ENCODE peak calls at places on chromosome 14, in ten cellular contexts. One of them, this sample, is unnamed.

GRCh38 chr14:101355284-101355683 is 206.0 kb upstream of the DIO3 start:
- DNase-seq in neural crest cell: no peak
- DNase-seq in GM12891: no peak
- DNase-seq in frontal cortex: no peak
- DNase-seq in sigmoid colon: peak
- DNase-seq in C1 segment of cervical spinal cord: no peak
- DNase-seq in GM23248: no peak
- DNase-seq in GDM1: no peak
- DNase-seq in stomach: peak
- DNase-seq in SW 1271: no peak
- DNase-seq in this sample: no peak

GRCh38 chr14:105487986-105488777 is 1.5 kb downstream of the CRIP1 start:
- DNase-seq in neural crest cell: no peak
- DNase-seq in GM12891: no peak
- DNase-seq in frontal cortex: no peak
- DNase-seq in sigmoid colon: no peak
- DNase-seq in C1 segment of cervical spinal cord: no peak
- DNase-seq in GM23248: no peak
- DNase-seq in GDM1: no peak
- DNase-seq in stomach: no peak
- DNase-seq in SW 1271: no peak
- DNase-seq in this sample: no peak

GRCh38 chr14:31122098-31122611 is 85.4 kb downstream of the HECTD1 start:
- DNase-seq in neural crest cell: no peak
- DNase-seq in GM12891: no peak
- DNase-seq in frontal cortex: no peak
- DNase-seq in sigmoid colon: no peak
- DNase-seq in C1 segment of cervical spinal cord: no peak
- DNase-seq in GM23248: peak
- DNase-seq in GDM1: no peak
- DNase-seq in stomach: no peak
- DNase-seq in SW 1271: no peak
- DNase-seq in this sample: no peak

GRCh38 chr14:94946244-94946643 is 176.3 kb upstream of the GSC start:
- DNase-seq in neural crest cell: no peak
- DNase-seq in GM12891: no peak
- DNase-seq in frontal cortex: no peak
- DNase-seq in sigmoid colon: no peak
- DNase-seq in C1 segment of cervical spinal cord: no peak
- DNase-seq in GM23248: no peak
- DNase-seq in GDM1: no peak
- DNase-seq in stomach: no peak
- DNase-seq in SW 1271: no peak
- DNase-seq in this sample: no peak

GRCh38 chr14:80522936-80523335 is 311.6 kb upstream of the DIO2 start:
- DNase-seq in neural crest cell: no peak
- DNase-seq in GM12891: no peak
- DNase-seq in frontal cortex: no peak
- DNase-seq in sigmoid colon: no peak
- DNase-seq in C1 segment of cervical spinal cord: no peak
- DNase-seq in GM23248: peak
- DNase-seq in GDM1: no peak
- DNase-seq in stomach: no peak
- DNase-seq in SW 1271: no peak
- DNase-seq in this sample: no peak

GRCh38 chr14:99255621-99256482 is 16.1 kb downstream of the BCL11B start:
- DNase-seq in neural crest cell: no peak
- DNase-seq in GM12891: no peak
- DNase-seq in frontal cortex: no peak
- DNase-seq in sigmoid colon: no peak
- DNase-seq in C1 segment of cervical spinal cord: no peak
- DNase-seq in GM23248: no peak
- DNase-seq in GDM1: no peak
- DNase-seq in stomach: no peak
- DNase-seq in SW 1271: no peak
- DNase-seq in this sample: no peak

GRCh38 chr14:85296466-85297210 is 233.3 kb upstream of the FLRT2 start:
- DNase-seq in neural crest cell: no peak
- DNase-seq in GM12891: no peak
- DNase-seq in frontal cortex: no peak
- DNase-seq in sigmoid colon: no peak
- DNase-seq in C1 segment of cervical spinal cord: no peak
- DNase-seq in GM23248: peak
- DNase-seq in GDM1: peak
- DNase-seq in stomach: no peak
- DNase-seq in SW 1271: peak
- DNase-seq in this sample: peak

GRCh38 chr14:72745546-72745945 is 148.4 kb downstream of the DPF3 start:
- DNase-seq in neural crest cell: no peak
- DNase-seq in GM12891: no peak
- DNase-seq in frontal cortex: no peak
- DNase-seq in sigmoid colon: no peak
- DNase-seq in C1 segment of cervical spinal cord: no peak
- DNase-seq in GM23248: peak
- DNase-seq in GDM1: no peak
- DNase-seq in stomach: no peak
- DNase-seq in SW 1271: peak
- DNase-seq in this sample: peak

GRCh38 chr14:105532735-105533141 is 6.4 kb downstream of the TMEM121 start:
- DNase-seq in neural crest cell: peak
- DNase-seq in GM12891: peak
- DNase-seq in frontal cortex: no peak
- DNase-seq in sigmoid colon: peak
- DNase-seq in C1 segment of cervical spinal cord: no peak
- DNase-seq in GM23248: peak
- DNase-seq in GDM1: no peak
- DNase-seq in stomach: no peak
- DNase-seq in SW 1271: peak
- DNase-seq in this sample: no peak

GRCh38 chr14:33477752-33478151 is 473.1 kb downstream of the EGLN3 start:
- DNase-seq in neural crest cell: no peak
- DNase-seq in GM12891: no peak
- DNase-seq in frontal cortex: no peak
- DNase-seq in sigmoid colon: no peak
- DNase-seq in C1 segment of cervical spinal cord: peak
- DNase-seq in GM23248: no peak
- DNase-seq in GDM1: no peak
- DNase-seq in stomach: no peak
- DNase-seq in SW 1271: no peak
- DNase-seq in this sample: no peak

GRCh38 chr14:75409425-75410205 is 18.2 kb upstream of the JDP2 start:
- DNase-seq in neural crest cell: no peak
- DNase-seq in GM12891: no peak
- DNase-seq in frontal cortex: no peak
- DNase-seq in sigmoid colon: no peak
- DNase-seq in C1 segment of cervical spinal cord: peak
- DNase-seq in GM23248: no peak
- DNase-seq in GDM1: no peak
- DNase-seq in stomach: no peak
- DNase-seq in SW 1271: no peak
- DNase-seq in this sample: no peak

GRCh38 chr14:37230551-37231194 is 32.9 kb downstream of the MIPOL1 start:
- DNase-seq in neural crest cell: no peak
- DNase-seq in GM12891: no peak
- DNase-seq in frontal cortex: peak
- DNase-seq in sigmoid colon: no peak
- DNase-seq in C1 segment of cervical spinal cord: no peak
- DNase-seq in GM23248: peak
- DNase-seq in GDM1: peak
- DNase-seq in stomach: no peak
- DNase-seq in SW 1271: peak
- DNase-seq in this sample: peak

GRCh38 chr14:102516531-102517411 is 7.2 kb upstream of the ANKRD9 start:
- DNase-seq in neural crest cell: peak
- DNase-seq in GM12891: peak
- DNase-seq in frontal cortex: peak
- DNase-seq in sigmoid colon: peak
- DNase-seq in C1 segment of cervical spinal cord: peak
- DNase-seq in GM23248: peak
- DNase-seq in GDM1: peak
- DNase-seq in stomach: peak
- DNase-seq in SW 1271: peak
- DNase-seq in this sample: no peak

GRCh38 chr14:65170768-65171251 is 68.5 kb upstream of the MAX start:
- DNase-seq in neural crest cell: peak
- DNase-seq in GM12891: no peak
- DNase-seq in frontal cortex: no peak
- DNase-seq in sigmoid colon: no peak
- DNase-seq in C1 segment of cervical spinal cord: peak
- DNase-seq in GM23248: peak
- DNase-seq in GDM1: peak
- DNase-seq in stomach: no peak
- DNase-seq in SW 1271: no peak
- DNase-seq in this sample: no peak

GRCh38 chr14:64186231-64187129 is 107.7 kb downstream of the ESR2 start:
- DNase-seq in neural crest cell: peak
- DNase-seq in GM12891: no peak
- DNase-seq in frontal cortex: no peak
- DNase-seq in sigmoid colon: no peak
- DNase-seq in C1 segment of cervical spinal cord: no peak
- DNase-seq in GM23248: no peak
- DNase-seq in GDM1: no peak
- DNase-seq in stomach: peak
- DNase-seq in SW 1271: no peak
- DNase-seq in this sample: no peak

GRCh38 chr14:53953828-53954550 is 2.6 kb downstream of the BMP4 start:
- DNase-seq in neural crest cell: no peak
- DNase-seq in GM12891: no peak
- DNase-seq in frontal cortex: no peak
- DNase-seq in sigmoid colon: peak
- DNase-seq in C1 segment of cervical spinal cord: peak
- DNase-seq in GM23248: peak
- DNase-seq in GDM1: no peak
- DNase-seq in stomach: no peak
- DNase-seq in SW 1271: peak
- DNase-seq in this sample: no peak

GRCh38 chr14:77372304-77372841 is 4.5 kb downstream of the TMED8 start:
- DNase-seq in neural crest cell: no peak
- DNase-seq in GM12891: no peak
- DNase-seq in frontal cortex: no peak
- DNase-seq in sigmoid colon: no peak
- DNase-seq in C1 segment of cervical spinal cord: no peak
- DNase-seq in GM23248: peak
- DNase-seq in GDM1: no peak
- DNase-seq in stomach: no peak
- DNase-seq in SW 1271: no peak
- DNase-seq in this sample: no peak

GRCh38 chr14:32702571-32702970 is 236.1 kb upstream of the NPAS3 start:
- DNase-seq in neural crest cell: peak
- DNase-seq in GM12891: no peak
- DNase-seq in frontal cortex: no peak
- DNase-seq in sigmoid colon: peak
- DNase-seq in C1 segment of cervical spinal cord: peak
- DNase-seq in GM23248: peak
- DNase-seq in GDM1: no peak
- DNase-seq in stomach: no peak
- DNase-seq in SW 1271: no peak
- DNase-seq in this sample: no peak

GRCh38 chr14:74705607-74706006 is 7.3 kb downstream of the AREL1 start:
- DNase-seq in neural crest cell: no peak
- DNase-seq in GM12891: no peak
- DNase-seq in frontal cortex: no peak
- DNase-seq in sigmoid colon: no peak
- DNase-seq in C1 segment of cervical spinal cord: no peak
- DNase-seq in GM23248: no peak
- DNase-seq in GDM1: no peak
- DNase-seq in stomach: no peak
- DNase-seq in SW 1271: no peak
- DNase-seq in this sample: no peak

GRCh38 chr14:95915326-95915725 is 38.7 kb downstream of the TUNAR start:
- DNase-seq in neural crest cell: no peak
- DNase-seq in GM12891: no peak
- DNase-seq in frontal cortex: no peak
- DNase-seq in sigmoid colon: no peak
- DNase-seq in C1 segment of cervical spinal cord: no peak
- DNase-seq in GM23248: no peak
- DNase-seq in GDM1: no peak
- DNase-seq in stomach: no peak
- DNase-seq in SW 1271: no peak
- DNase-seq in this sample: no peak

GRCh38 chr14:96255501-96256366 is at the start of gene BDKRB1:
- DNase-seq in neural crest cell: no peak
- DNase-seq in GM12891: no peak
- DNase-seq in frontal cortex: no peak
- DNase-seq in sigmoid colon: no peak
- DNase-seq in C1 segment of cervical spinal cord: no peak
- DNase-seq in GM23248: peak
- DNase-seq in GDM1: no peak
- DNase-seq in stomach: no peak
- DNase-seq in SW 1271: no peak
- DNase-seq in this sample: peak

GRCh38 chr14:20412422-20412821 is 879 bp downstream of the TEP1 start:
- DNase-seq in neural crest cell: no peak
- DNase-seq in GM12891: no peak
- DNase-seq in frontal cortex: no peak
- DNase-seq in sigmoid colon: no peak
- DNase-seq in C1 segment of cervical spinal cord: no peak
- DNase-seq in GM23248: peak
- DNase-seq in GDM1: no peak
- DNase-seq in stomach: no peak
- DNase-seq in SW 1271: no peak
- DNase-seq in this sample: no peak

GRCh38 chr14:99101826-99102461 is 170.1 kb downstream of the BCL11B start:
- DNase-seq in neural crest cell: no peak
- DNase-seq in GM12891: no peak
- DNase-seq in frontal cortex: no peak
- DNase-seq in sigmoid colon: no peak
- DNase-seq in C1 segment of cervical spinal cord: no peak
- DNase-seq in GM23248: no peak
- DNase-seq in GDM1: no peak
- DNase-seq in stomach: no peak
- DNase-seq in SW 1271: no peak
- DNase-seq in this sample: no peak

GRCh38 chr14:68691031-68691864 is 101.6 kb downstream of the ZFP36L1 start:
- DNase-seq in neural crest cell: peak
- DNase-seq in GM12891: no peak
- DNase-seq in frontal cortex: peak
- DNase-seq in sigmoid colon: peak
- DNase-seq in C1 segment of cervical spinal cord: peak
- DNase-seq in GM23248: no peak
- DNase-seq in GDM1: no peak
- DNase-seq in stomach: no peak
- DNase-seq in SW 1271: no peak
- DNase-seq in this sample: no peak

GRCh38 chr14:100633406-100633805 is 46.2 kb upstream of the BEGAIN start:
- DNase-seq in neural crest cell: no peak
- DNase-seq in GM12891: no peak
- DNase-seq in frontal cortex: no peak
- DNase-seq in sigmoid colon: no peak
- DNase-seq in C1 segment of cervical spinal cord: no peak
- DNase-seq in GM23248: no peak
- DNase-seq in GDM1: no peak
- DNase-seq in stomach: no peak
- DNase-seq in SW 1271: no peak
- DNase-seq in this sample: no peak

GRCh38 chr14:80491562-80492139 is 280.3 kb upstream of the DIO2 start:
- DNase-seq in neural crest cell: no peak
- DNase-seq in GM12891: no peak
- DNase-seq in frontal cortex: no peak
- DNase-seq in sigmoid colon: no peak
- DNase-seq in C1 segment of cervical spinal cord: no peak
- DNase-seq in GM23248: peak
- DNase-seq in GDM1: no peak
- DNase-seq in stomach: no peak
- DNase-seq in SW 1271: no peak
- DNase-seq in this sample: no peak

GRCh38 chr14:90288646-90289355 is 32.4 kb downstream of the PSMC1 start:
- DNase-seq in neural crest cell: no peak
- DNase-seq in GM12891: no peak
- DNase-seq in frontal cortex: no peak
- DNase-seq in sigmoid colon: no peak
- DNase-seq in C1 segment of cervical spinal cord: no peak
- DNase-seq in GM23248: no peak
- DNase-seq in GDM1: no peak
- DNase-seq in stomach: no peak
- DNase-seq in SW 1271: no peak
- DNase-seq in this sample: no peak

GRCh38 chr14:96727980-96728717 is 69.0 kb upstream of the VRK1 start:
- DNase-seq in neural crest cell: no peak
- DNase-seq in GM12891: no peak
- DNase-seq in frontal cortex: no peak
- DNase-seq in sigmoid colon: peak
- DNase-seq in C1 segment of cervical spinal cord: no peak
- DNase-seq in GM23248: no peak
- DNase-seq in GDM1: no peak
- DNase-seq in stomach: no peak
- DNase-seq in SW 1271: no peak
- DNase-seq in this sample: no peak